ENCODE peak calls at places on chromosome 2, in eight cellular contexts. One of them, this sample, is unnamed.

GRCh38 chr2:55224761-55225261 is 7.3 kb downstream of the CLHC1 start:
- DNase-seq in Calu3: no peak
- DNase-seq in mesothelial cell of epicardium: no peak
- DNase-seq in HL-60: no peak
- DNase-seq in osteocyte: no peak
- DNase-seq in neural progenitor cell: peak; percentile 14
- DNase-seq in psoas muscle: no peak
- DNase-seq in B cell: no peak
- DNase-seq in this sample: no peak

GRCh38 chr2:40487592-40487991 is 35.7 kb upstream of the SLC8A1 start:
- DNase-seq in Calu3: no peak
- DNase-seq in mesothelial cell of epicardium: no peak
- DNase-seq in HL-60: peak; percentile 77
- DNase-seq in osteocyte: no peak
- DNase-seq in neural progenitor cell: no peak
- DNase-seq in psoas muscle: no peak
- DNase-seq in B cell: no peak
- DNase-seq in this sample: no peak

GRCh38 chr2:127094509-127095366 is 12.2 kb downstream of the BIN1 start:
- DNase-seq in Calu3: peak; percentile 49
- DNase-seq in mesothelial cell of epicardium: peak; percentile 51
- DNase-seq in HL-60: no peak
- DNase-seq in osteocyte: no peak
- DNase-seq in neural progenitor cell: peak; percentile 51
- DNase-seq in psoas muscle: peak; percentile 88
- DNase-seq in B cell: no peak
- DNase-seq in this sample: peak; percentile 95

GRCh38 chr2:46849741-46850474 is 65.7 kb downstream of the MCFD2 start:
- DNase-seq in Calu3: no peak
- DNase-seq in mesothelial cell of epicardium: no peak
- DNase-seq in HL-60: no peak
- DNase-seq in osteocyte: no peak
- DNase-seq in neural progenitor cell: no peak
- DNase-seq in psoas muscle: no peak
- DNase-seq in B cell: no peak
- DNase-seq in this sample: peak; percentile 85

GRCh38 chr2:232957607-232958211 is 55.3 kb downstream of the NGEF start:
- DNase-seq in Calu3: no peak
- DNase-seq in mesothelial cell of epicardium: no peak
- DNase-seq in HL-60: no peak
- DNase-seq in osteocyte: no peak
- DNase-seq in neural progenitor cell: no peak
- DNase-seq in psoas muscle: no peak
- DNase-seq in B cell: peak; percentile 38
- DNase-seq in this sample: no peak

GRCh38 chr2:61969376-61969775 is 63.9 kb downstream of the COMMD1 start:
- DNase-seq in Calu3: no peak
- DNase-seq in mesothelial cell of epicardium: no peak
- DNase-seq in HL-60: no peak
- DNase-seq in osteocyte: no peak
- DNase-seq in neural progenitor cell: no peak
- DNase-seq in psoas muscle: no peak
- DNase-seq in B cell: no peak
- DNase-seq in this sample: no peak

GRCh38 chr2:126990605-126991532 is 92.2 kb downstream of the TEX51 start:
- DNase-seq in Calu3: no peak
- DNase-seq in mesothelial cell of epicardium: no peak
- DNase-seq in HL-60: no peak
- DNase-seq in osteocyte: no peak
- DNase-seq in neural progenitor cell: no peak
- DNase-seq in psoas muscle: no peak
- DNase-seq in B cell: no peak
- DNase-seq in this sample: peak; percentile 26

GRCh38 chr2:127434515-127434914 is 16.3 kb downstream of the PROC start:
- DNase-seq in Calu3: no peak
- DNase-seq in mesothelial cell of epicardium: no peak
- DNase-seq in HL-60: no peak
- DNase-seq in osteocyte: peak; percentile 48
- DNase-seq in neural progenitor cell: no peak
- DNase-seq in psoas muscle: no peak
- DNase-seq in B cell: no peak
- DNase-seq in this sample: no peak

GRCh38 chr2:177909962-177910361 is 162.6 kb downstream of the PDE11A start:
- DNase-seq in Calu3: no peak
- DNase-seq in mesothelial cell of epicardium: no peak
- DNase-seq in HL-60: no peak
- DNase-seq in osteocyte: no peak
- DNase-seq in neural progenitor cell: no peak
- DNase-seq in psoas muscle: no peak
- DNase-seq in B cell: no peak
- DNase-seq in this sample: no peak

GRCh38 chr2:96262306-96262705 is 3.5 kb downstream of the TMEM127 start:
- DNase-seq in Calu3: no peak
- DNase-seq in mesothelial cell of epicardium: no peak
- DNase-seq in HL-60: no peak
- DNase-seq in osteocyte: no peak
- DNase-seq in neural progenitor cell: no peak
- DNase-seq in psoas muscle: no peak
- DNase-seq in B cell: no peak
- DNase-seq in this sample: no peak

GRCh38 chr2:57177176-57177575 is 869.4 kb upstream of the VRK2 start:
- DNase-seq in Calu3: no peak
- DNase-seq in mesothelial cell of epicardium: no peak
- DNase-seq in HL-60: no peak
- DNase-seq in osteocyte: no peak
- DNase-seq in neural progenitor cell: no peak
- DNase-seq in psoas muscle: no peak
- DNase-seq in B cell: no peak
- DNase-seq in this sample: no peak

GRCh38 chr2:37656512-37657423 is 14.7 kb downstream of the CDC42EP3 start:
- DNase-seq in Calu3: no peak
- DNase-seq in mesothelial cell of epicardium: no peak
- DNase-seq in HL-60: no peak
- DNase-seq in osteocyte: no peak
- DNase-seq in neural progenitor cell: peak; percentile 77
- DNase-seq in psoas muscle: no peak
- DNase-seq in B cell: no peak
- DNase-seq in this sample: no peak

GRCh38 chr2:26178746-26179436 is 6.0 kb downstream of the GAREM2 start:
- DNase-seq in Calu3: no peak
- DNase-seq in mesothelial cell of epicardium: no peak
- DNase-seq in HL-60: no peak
- DNase-seq in osteocyte: no peak
- DNase-seq in neural progenitor cell: peak; percentile 73
- DNase-seq in psoas muscle: no peak
- DNase-seq in B cell: no peak
- DNase-seq in this sample: peak; percentile 94

GRCh38 chr2:239944706-239945551 is 80.2 kb downstream of the NDUFA10 start:
- DNase-seq in Calu3: no peak
- DNase-seq in mesothelial cell of epicardium: no peak
- DNase-seq in HL-60: peak; percentile 87
- DNase-seq in osteocyte: no peak
- DNase-seq in neural progenitor cell: no peak
- DNase-seq in psoas muscle: no peak
- DNase-seq in B cell: peak; percentile 36
- DNase-seq in this sample: peak; percentile 91

GRCh38 chr2:10356459-10356851 is 53.8 kb downstream of the HPCAL1 start:
- DNase-seq in Calu3: peak; percentile 65
- DNase-seq in mesothelial cell of epicardium: no peak
- DNase-seq in HL-60: no peak
- DNase-seq in osteocyte: no peak
- DNase-seq in neural progenitor cell: no peak
- DNase-seq in psoas muscle: no peak
- DNase-seq in B cell: no peak
- DNase-seq in this sample: peak; percentile 65

GRCh38 chr2:110653861-110654260 is 24.0 kb downstream of the BUB1 start:
- DNase-seq in Calu3: no peak
- DNase-seq in mesothelial cell of epicardium: no peak
- DNase-seq in HL-60: no peak
- DNase-seq in osteocyte: no peak
- DNase-seq in neural progenitor cell: no peak
- DNase-seq in psoas muscle: no peak
- DNase-seq in B cell: no peak
- DNase-seq in this sample: no peak

GRCh38 chr2:127510073-127510472 is 16.2 kb downstream of the IWS1 start:
- DNase-seq in Calu3: no peak
- DNase-seq in mesothelial cell of epicardium: no peak
- DNase-seq in HL-60: no peak
- DNase-seq in osteocyte: no peak
- DNase-seq in neural progenitor cell: no peak
- DNase-seq in psoas muscle: no peak
- DNase-seq in B cell: no peak
- DNase-seq in this sample: no peak

GRCh38 chr2:74530239-74531161 is 767 bp downstream of the HTRA2 start:
- DNase-seq in Calu3: no peak
- DNase-seq in mesothelial cell of epicardium: no peak
- DNase-seq in HL-60: peak; percentile 52
- DNase-seq in osteocyte: no peak
- DNase-seq in neural progenitor cell: peak; percentile 53
- DNase-seq in psoas muscle: no peak
- DNase-seq in B cell: peak; percentile 64
- DNase-seq in this sample: peak; percentile 96

GRCh38 chr2:95073856-95074662 is 47.5 kb downstream of the MRPS5 start:
- DNase-seq in Calu3: no peak
- DNase-seq in mesothelial cell of epicardium: no peak
- DNase-seq in HL-60: no peak
- DNase-seq in osteocyte: no peak
- DNase-seq in neural progenitor cell: no peak
- DNase-seq in psoas muscle: no peak
- DNase-seq in B cell: no peak
- DNase-seq in this sample: no peak

GRCh38 chr2:240458900-240459391 is 23.5 kb downstream of the GPC1 start:
- DNase-seq in Calu3: no peak
- DNase-seq in mesothelial cell of epicardium: peak; percentile 16
- DNase-seq in HL-60: no peak
- DNase-seq in osteocyte: no peak
- DNase-seq in neural progenitor cell: no peak
- DNase-seq in psoas muscle: peak; percentile 14
- DNase-seq in B cell: no peak
- DNase-seq in this sample: peak; percentile 79

GRCh38 chr2:40096360-40096759 is 317.3 kb upstream of the THUMPD2 start:
- DNase-seq in Calu3: no peak
- DNase-seq in mesothelial cell of epicardium: no peak
- DNase-seq in HL-60: no peak
- DNase-seq in osteocyte: no peak
- DNase-seq in neural progenitor cell: no peak
- DNase-seq in psoas muscle: no peak
- DNase-seq in B cell: no peak
- DNase-seq in this sample: no peak

DNA sequence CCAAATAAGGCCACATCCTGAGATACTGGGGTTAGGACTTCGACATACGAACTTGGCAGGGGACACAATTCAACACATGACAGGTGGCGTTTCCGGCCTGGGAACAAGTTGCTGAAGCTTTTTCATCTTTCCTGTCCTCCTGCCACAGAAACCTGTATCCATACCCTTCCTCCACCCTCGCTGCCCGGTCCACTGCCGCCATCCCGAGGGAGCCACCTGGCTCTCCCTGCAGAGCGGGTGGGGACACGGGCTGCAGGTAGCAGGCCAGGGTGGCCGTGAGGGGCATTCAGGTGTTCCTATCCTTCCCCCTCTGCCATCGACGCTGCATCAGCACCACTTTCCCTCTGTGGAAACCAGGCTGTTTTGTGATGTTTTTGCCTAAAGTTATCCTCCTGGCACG is 74.4 kb upstream of the TWIST2 start:
- DNase-seq in Calu3: no peak
- DNase-seq in mesothelial cell of epicardium: no peak
- DNase-seq in HL-60: no peak
- DNase-seq in osteocyte: peak; percentile 73
- DNase-seq in neural progenitor cell: no peak
- DNase-seq in psoas muscle: no peak
- DNase-seq in B cell: no peak
- DNase-seq in this sample: no peak
- TF ChIP-seq CTCF in Calu3: no peak
- TF ChIP-seq CTCF in mesothelial cell of epicardium: no peak
- TF ChIP-seq CTCF in HL-60: no peak
- TF ChIP-seq CTCF in osteocyte: no peak
- TF ChIP-seq CTCF in neural progenitor cell: no peak
- TF ChIP-seq CTCF in psoas muscle: no peak
- TF ChIP-seq CTCF in B cell: no peak
- TF ChIP-seq CTCF in this sample: no peak

GRCh38 chr2:166179201-166179600 is 51.4 kb upstream of the SCN1A start:
- DNase-seq in Calu3: no peak
- DNase-seq in mesothelial cell of epicardium: no peak
- DNase-seq in HL-60: no peak
- DNase-seq in osteocyte: no peak
- DNase-seq in neural progenitor cell: no peak
- DNase-seq in psoas muscle: no peak
- DNase-seq in B cell: no peak
- DNase-seq in this sample: peak; percentile 17
- TF ChIP-seq CTCF in Calu3: no peak
- TF ChIP-seq CTCF in mesothelial cell of epicardium: no peak
- TF ChIP-seq CTCF in HL-60: no peak
- TF ChIP-seq CTCF in osteocyte: peak; percentile 67
- TF ChIP-seq CTCF in neural progenitor cell: peak; percentile 20
- TF ChIP-seq CTCF in psoas muscle: no peak
- TF ChIP-seq CTCF in B cell: no peak
- TF ChIP-seq CTCF in this sample: peak; percentile 50

DNA sequence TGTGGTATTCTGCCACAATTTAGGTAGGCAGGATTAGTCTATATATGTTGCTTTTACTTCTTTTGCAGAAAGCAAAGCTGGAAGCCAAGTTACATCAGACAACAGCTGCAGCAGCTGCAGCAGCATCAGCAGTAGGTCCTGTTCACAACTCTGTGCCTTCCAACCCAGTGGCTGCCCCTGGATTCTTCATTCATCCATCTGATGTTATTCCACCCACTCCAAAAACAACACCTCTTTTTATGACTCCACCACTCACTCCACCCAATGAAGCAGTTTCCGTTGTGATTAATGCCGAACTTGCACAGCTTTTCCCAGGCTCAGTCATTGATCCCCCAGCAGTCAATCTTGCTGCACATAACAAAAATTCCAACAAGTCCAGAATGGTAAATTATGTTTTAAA is 107.6 kb downstream of the BIRC6 start:
- DNase-seq in Calu3: no peak
- DNase-seq in mesothelial cell of epicardium: no peak
- DNase-seq in HL-60: no peak
- DNase-seq in osteocyte: no peak
- DNase-seq in neural progenitor cell: no peak
- DNase-seq in psoas muscle: no peak
- DNase-seq in B cell: no peak
- DNase-seq in this sample: peak; percentile 87
- TF ChIP-seq CTCF in Calu3: no peak
- TF ChIP-seq CTCF in mesothelial cell of epicardium: no peak
- TF ChIP-seq CTCF in HL-60: no peak
- TF ChIP-seq CTCF in osteocyte: no peak
- TF ChIP-seq CTCF in neural progenitor cell: no peak
- TF ChIP-seq CTCF in psoas muscle: no peak
- TF ChIP-seq CTCF in B cell: no peak
- TF ChIP-seq CTCF in this sample: no peak

DNA sequence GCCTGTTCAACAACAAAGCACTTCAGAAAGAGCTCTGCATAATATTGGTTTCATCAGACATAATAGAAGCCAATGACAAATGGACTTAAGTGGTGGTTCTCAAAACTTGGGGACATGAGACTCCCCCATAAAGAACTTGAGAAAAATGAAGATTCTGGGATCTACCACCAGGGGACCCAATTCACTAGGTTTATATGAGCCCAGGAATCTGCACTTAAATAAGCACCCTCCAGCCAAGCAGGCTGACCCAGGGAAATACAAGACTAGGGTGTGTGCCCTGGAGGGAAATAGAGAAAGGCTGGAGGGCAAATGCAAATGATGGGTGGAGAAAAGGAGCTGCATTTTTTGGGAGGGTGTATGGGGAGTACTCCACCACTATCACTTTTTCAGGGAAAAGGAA is 52.5 kb downstream of the SATB2 start:
- DNase-seq in Calu3: no peak
- DNase-seq in mesothelial cell of epicardium: no peak
- DNase-seq in HL-60: peak; percentile 14
- DNase-seq in osteocyte: no peak
- DNase-seq in neural progenitor cell: peak; percentile 32
- DNase-seq in psoas muscle: no peak
- DNase-seq in B cell: no peak
- DNase-seq in this sample: no peak
- TF ChIP-seq CTCF in Calu3: no peak
- TF ChIP-seq CTCF in mesothelial cell of epicardium: peak; percentile 50
- TF ChIP-seq CTCF in HL-60: peak; percentile 4
- TF ChIP-seq CTCF in osteocyte: peak; percentile 36
- TF ChIP-seq CTCF in neural progenitor cell: peak; percentile 54
- TF ChIP-seq CTCF in psoas muscle: peak; percentile 15
- TF ChIP-seq CTCF in B cell: no peak
- TF ChIP-seq CTCF in this sample: peak; percentile 38

This sample was measured in osteoblast.